ENCODE peak calls at places on chromosomes 12 and 14, in nine cellular contexts. A is spleen, J is sigmoid colon, K is IMR-90, R is tibial nerve, T is breast epithelium, S is HCT116, L is ovary, D is adrenal gland. E is an unnamed sample.
A peak's percentile ranks its signal among the peaks of the same experiment; 100 is the strongest.

GRCh38 chr14:22276913-22277816 is 311.9 kb downstream of the DAD1 start:
- DNase-seq in A (no peak), J (no peak), K (peak; percentile 35), R (no peak), T (no peak), S (peak; percentile 12), L (no peak), D (no peak), E (no peak)

GRCh38 chr12:79522657-79523386 is 167.9 kb downstream of the PAWR start:
- DNase-seq in A (no peak), J (no peak), K (no peak), R (no peak), T (no peak), S (no peak), L (no peak), D (no peak), E (no peak)

GRCh38 chr14:88791629-88792571 is 853 bp downstream of the EML5 start:
- DNase-seq in A (peak; percentile 90), J (peak; percentile 66), K (no peak), R (no peak), T (no peak), S (no peak), L (peak; percentile 55), D (peak; percentile 37), E (peak; percentile 17)

GRCh38 chr12:109134186-109134917 is 18.0 kb downstream of the ACACB start:
- DNase-seq in A (peak; percentile 75), J (peak; percentile 68), K (no peak), R (no peak), T (no peak), S (peak; percentile 27), L (no peak), D (peak; percentile 70), E (peak; percentile 56)

GRCh38 chr14:33539918-33540357 is 410.9 kb downstream of the EGLN3 start:
- DNase-seq in A (no peak), J (no peak), K (no peak), R (no peak), T (no peak), S (no peak), L (no peak), D (no peak), E (no peak)

GRCh38 chr14:61542848-61543790 is 152.2 kb upstream of the HIF1A start:
- DNase-seq in A (no peak), J (no peak), K (no peak), R (no peak), T (no peak), S (no peak), L (no peak), D (peak; percentile 60), E (no peak)

GRCh38 chr12:49905718-49906314 is 2.1 kb upstream of the FAIM2 start:
- DNase-seq in A (peak; percentile 44), J (peak; percentile 54), K (no peak), R (no peak), T (no peak), S (no peak), L (no peak), D (no peak), E (no peak)

GRCh38 chr12:94516985-94517384 is 57.3 kb upstream of the CEP83 start:
- DNase-seq in A (no peak), J (no peak), K (peak; percentile 39), R (no peak), T (no peak), S (peak; percentile 29), L (no peak), D (no peak), E (no peak)

GRCh38 chr12:6699989-6700645 is 498 bp downstream of the PIANP start:
- DNase-seq in A (peak; percentile 81), J (peak; percentile 69), K (no peak), R (no peak), T (no peak), S (no peak), L (no peak), D (no peak), E (peak; percentile 34)

GRCh38 chr12:32828552-32828951 is 68.0 kb downstream of the PKP2 start:
- DNase-seq in A (no peak), J (no peak), K (no peak), R (no peak), T (no peak), S (no peak), L (no peak), D (no peak), E (no peak)

GRCh38 chr12:51820721-51821422 is 27.6 kb downstream of the FIGNL2 start:
- DNase-seq in A (peak; percentile 92), J (no peak), K (peak; percentile 60), R (no peak), T (peak; percentile 36), S (no peak), L (no peak), D (no peak), E (peak; percentile 39)

GRCh38 chr12:19739195-19739776 is 300.0 kb downstream of the AEBP2 start:
- DNase-seq in A (no peak), J (no peak), K (peak; percentile 75), R (no peak), T (no peak), S (peak; percentile 40), L (peak; percentile 36), D (no peak), E (peak; percentile 54)

GRCh38 chr12:56021882-56022497 is 1.1 kb downstream of the IKZF4 start:
- DNase-seq in A (no peak), J (no peak), K (no peak), R (no peak), T (no peak), S (no peak), L (no peak), D (peak; percentile 16), E (no peak)

GRCh38 chr12:56017181-56017580 is 3.7 kb upstream of the IKZF4 start:
- DNase-seq in A (no peak), J (no peak), K (no peak), R (no peak), T (no peak), S (no peak), L (no peak), D (no peak), E (no peak)

GRCh38 chr12:56020437-56021189 is at the start of gene IKZF4:
- DNase-seq in A (no peak), J (peak; percentile 89), K (peak; percentile 48), R (no peak), T (no peak), S (no peak), L (peak; percentile 93), D (peak; percentile 91), E (peak; percentile 85)
- TF ChIP-seq POLR2A in A (no peak), J (no peak), K (no peak), R (no peak), T (no peak), S (no peak), L (no peak), D (no peak), E (no peak)

GRCh38 chr12:21827135-21827534 is 52.6 kb upstream of the KCNJ8 start:
- DNase-seq in A (no peak), J (no peak), K (no peak), R (no peak), T (no peak), S (no peak), L (no peak), D (no peak), E (no peak)
- H3K27me3 ChIP-seq in A (no peaks in the 10 kb centered on the region), J (no peaks in the 10 kb centered on the region), K (no peaks in the 10 kb centered on the region), R (no peaks in the 10 kb centered on the region), T (no peaks in the 10 kb centered on the region), S (no peaks in the 10 kb centered on the region), L (no peaks in the 10 kb centered on the region), D (no peaks in the 10 kb centered on the region), E (no peaks in the 10 kb centered on the region)

GRCh38 chr12:121797937-121798801 is 4.7 kb upstream of the RHOF start:
- DNase-seq in A (peak; percentile 85), J (peak; percentile 89), K (peak; percentile 50), R (peak; percentile 54), T (no peak), S (no peak), L (peak; percentile 90), D (peak; percentile 83), E (peak; percentile 77)
- TF ChIP-seq POLR2A in A (no peak), J (no peak), K (no peak), R (no peak), T (no peak), S (no peak), L (no peak), D (no peak), E (peak; percentile 12)

GRCh38 chr14:100567009-100567876 is 20.0 kb downstream of the BEGAIN start:
- DNase-seq in A (no peak), J (no peak), K (no peak), R (no peak), T (peak; percentile 41), S (no peak), L (no peak), D (no peak), E (no peak)

GRCh38 chr14:100569734-100570251 is 17.4 kb downstream of the BEGAIN start:
- DNase-seq in A (no peak), J (no peak), K (no peak), R (no peak), T (no peak), S (no peak), L (no peak), D (no peak), E (no peak)

GRCh38 chr14:100568998-100569733 is 18.1 kb downstream of the BEGAIN start:
- DNase-seq in A (no peak), J (no peak), K (no peak), R (no peak), T (no peak), S (no peak), L (no peak), D (no peak), E (no peak)

GRCh38 chr14:100567877-100568163 is 19.4 kb downstream of the BEGAIN start:
- DNase-seq in A (no peak), J (no peak), K (no peak), R (no peak), T (no peak), S (no peak), L (no peak), D (no peak), E (no peak)

GRCh38 chr14:100568164-100568997 is 18.8 kb downstream of the BEGAIN start:
- DNase-seq in A (no peak), J (no peak), K (no peak), R (no peak), T (no peak), S (no peak), L (no peak), D (no peak), E (no peak)
- H3K27me3 ChIP-seq in A (peaks cover 69% of the 10 kb centered on the region), J (peaks cover 28% of the 10 kb centered on the region), K (peaks cover 87% of the 10 kb centered on the region), R (no peaks in the 10 kb centered on the region), T (peaks cover 26% of the 10 kb centered on the region), S (no peaks in the 10 kb centered on the region), L (no peaks in the 10 kb centered on the region), D (peaks cover 24% of the 10 kb centered on the region), E (no peaks in the 10 kb centered on the region)

DNA sequence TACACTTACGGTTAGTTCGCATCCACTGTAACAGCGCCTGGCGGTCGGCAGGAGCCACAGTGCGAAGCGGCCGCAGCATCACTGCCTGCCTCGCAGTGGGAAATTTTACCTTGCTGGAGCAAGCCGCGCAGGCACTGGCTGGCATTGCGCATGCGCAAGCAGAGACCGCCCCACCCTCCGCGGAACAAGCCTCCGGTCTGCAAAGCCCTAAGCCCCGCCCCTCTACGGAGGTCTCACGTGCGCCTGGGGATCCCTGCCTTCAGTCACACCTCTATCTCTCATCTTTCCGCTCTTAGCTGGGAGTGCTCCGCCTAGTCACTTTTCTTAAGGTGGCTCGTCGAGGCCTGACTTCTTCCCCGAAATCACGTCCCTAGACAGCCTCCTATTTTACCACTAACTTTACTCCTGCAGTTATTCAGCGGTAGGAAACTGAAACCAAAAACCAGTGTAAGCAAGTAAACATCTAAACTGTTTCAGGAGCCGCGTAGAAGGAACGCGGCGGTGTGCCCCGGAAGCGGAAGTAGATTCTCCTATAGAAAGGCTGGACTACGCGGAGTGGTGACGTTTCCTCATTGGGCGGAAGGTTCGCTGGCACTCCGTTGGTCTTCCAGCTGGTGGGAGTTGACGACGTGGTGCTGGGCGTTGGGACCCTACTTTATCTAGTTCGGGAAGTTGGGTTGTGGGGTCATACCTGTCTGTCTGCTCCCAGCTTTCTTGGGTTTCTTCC is at the start of gene SRP54:
- DNase-seq in A (peak; percentile 100), J (peak; percentile 100), K (peak; percentile 98), R (peak; percentile 95), T (peak; percentile 98), S (peak; percentile 97), L (peak; percentile 99), D (peak; percentile 98), E (peak; percentile 99)
- TF ChIP-seq POLR2A in A (peak; percentile 97), J (peak; percentile 85), K (peak; percentile 90), R (peak; percentile 72), T (peak; percentile 29), S (peak; percentile 91), L (peak; percentile 76), D (peak; percentile 89), E (peak; percentile 92)

E was measured in uterus.